ENCODE peak calls at places on chromosome 4, in eight cellular contexts. G, Y, P, R, U, O, A and C are unnamed samples.

GRCh38 chr4:10584042-10584441 is 100.5 kb downstream of the CLNK start:
- DNase-seq in G (peak), Y (no peak), P (no peak), R (no peak), U (no peak), O (no peak), A (peak), C (no peak)

GRCh38 chr4:1409079-1409805 is 3.0 kb upstream of the NKX1-1 start:
- DNase-seq in G (no peak), Y (no peak), P (no peak), R (no peak), U (no peak), O (no peak), A (no peak), C (no peak)

GRCh38 chr4:8724436-8725070 is 132.0 kb downstream of the CPZ start:
- DNase-seq in G (no peak), Y (no peak), P (no peak), R (no peak), U (no peak), O (no peak), A (no peak), C (no peak)

GRCh38 chr4:5866841-5867782 is 25.8 kb downstream of the CRMP1 start:
- DNase-seq in G (no peak), Y (no peak), P (no peak), R (no peak), U (no peak), O (no peak), A (no peak), C (no peak)

GRCh38 chr4:152983774-152984411 is 47.8 kb downstream of the FHDC1 start:
- DNase-seq in G (peak), Y (no peak), P (no peak), R (no peak), U (no peak), O (no peak), A (no peak), C (peak)

GRCh38 chr4:152289963-152290362 is 245.9 kb downstream of the FBXW7 start:
- DNase-seq in G (no peak), Y (no peak), P (no peak), R (no peak), U (no peak), O (no peak), A (no peak), C (no peak)

GRCh38 chr4:143021384-143021783 is 163.3 kb upstream of the USP38 start:
- DNase-seq in G (no peak), Y (no peak), P (no peak), R (no peak), U (no peak), O (no peak), A (peak), C (no peak)

GRCh38 chr4:6095897-6096296 is 77.7 kb upstream of the C4orf50 start:
- DNase-seq in G (no peak), Y (no peak), P (no peak), R (no peak), U (no peak), O (no peak), A (no peak), C (no peak)

GRCh38 chr4:121030711-121031110 is 41.6 kb downstream of the NDNF start:
- DNase-seq in G (no peak), Y (no peak), P (no peak), R (no peak), U (no peak), O (no peak), A (no peak), C (no peak)